ENCODE peak calls at places on chromosomes 2 and 18, in ten cellular contexts. K is heart right ventricle, Y is body of pancreas, M is mucosa of descending colon, C is stomach, Q is GM12865, Z is pancreas, U is AG09309, J is IMR-90, B is fibroblast of mammary gland. D is an unnamed sample.
A peak's percentile ranks its signal among the peaks of the same experiment; 100 is the strongest.

GRCh38 chr2:127576433-127577207 is 41.1 kb downstream of the MYO7B start:
- DNase-seq in K (peak; percentile 74), Y (no peak), M (peak; percentile 30), C (peak; percentile 19), Q (no peak), Z (no peak), U (peak; percentile 34), J (peak; percentile 56), B (peak; percentile 70), D (peak; percentile 39)

GRCh38 chr2:224545884-224546644 is 39.1 kb downstream of the CUL3 start:
- DNase-seq in K (no peak), Y (no peak), M (no peak), C (no peak), Q (peak; percentile 21), Z (no peak), U (no peak), J (peak; percentile 87), B (peak; percentile 64), D (no peak)

GRCh38 chr2:171049691-171050090 is 111.0 kb downstream of the TLK1 start:
- DNase-seq in K (no peak), Y (no peak), M (no peak), C (no peak), Q (no peak), Z (no peak), U (no peak), J (no peak), B (no peak), D (no peak)

GRCh38 chr2:8682719-8683667 is 1.1 kb downstream of the ID2 start:
- DNase-seq in K (no peak), Y (peak; percentile 44), M (peak; percentile 62), C (peak; percentile 45), Q (peak; percentile 51), Z (peak; percentile 37), U (no peak), J (peak; percentile 55), B (peak; percentile 49), D (peak; percentile 28)

GRCh38 chr2:7007846-7008741 is 90.9 kb downstream of the RNF144A start:
- DNase-seq in K (peak; percentile 93), Y (peak; percentile 90), M (peak; percentile 65), C (peak; percentile 83), Q (no peak), Z (peak; percentile 71), U (no peak), J (no peak), B (peak; percentile 98), D (peak; percentile 66)

GRCh38 chr18:22559414-22560282 is 141.9 kb upstream of the CTAGE1 start:
- DNase-seq in K (peak; percentile 79), Y (peak; percentile 63), M (peak; percentile 60), C (peak; percentile 57), Q (no peak), Z (peak; percentile 52), U (no peak), J (peak; percentile 59), B (peak; percentile 71), D (peak; percentile 85)

GRCh38 chr18:37270046-37270665 is 295.4 kb downstream of the CELF4 start:
- DNase-seq in K (peak; percentile 44), Y (peak; percentile 66), M (peak; percentile 36), C (peak; percentile 50), Q (peak; percentile 48), Z (peak; percentile 59), U (no peak), J (peak; percentile 52), B (peak; percentile 48), D (peak; percentile 58)

GRCh38 chr18:39946623-39947061 is 2008.4 kb upstream of the PIK3C3 start:
- DNase-seq in K (no peak), Y (peak; percentile 10), M (no peak), C (no peak), Q (no peak), Z (no peak), U (no peak), J (peak; percentile 76), B (peak; percentile 96), D (no peak)

GRCh38 chr18:77063256-77063655 is 69.3 kb downstream of the MBP start:
- DNase-seq in K (no peak), Y (no peak), M (peak; percentile 52), C (peak; percentile 45), Q (peak; percentile 92), Z (no peak), U (no peak), J (peak; percentile 67), B (peak; percentile 74), D (no peak)

GRCh38 chr2:33184026-33184425 is 237.3 kb downstream of the LTBP1 start:
- DNase-seq in K (no peak), Y (no peak), M (no peak), C (no peak), Q (no peak), Z (no peak), U (no peak), J (no peak), B (no peak), D (no peak)

GRCh38 chr2:18378020-18378653 is 182.3 kb downstream of the RDH14 start:
- DNase-seq in K (peak; percentile 9), Y (peak; percentile 45), M (no peak), C (no peak), Q (peak; percentile 37), Z (peak; percentile 41), U (no peak), J (peak; percentile 49), B (peak; percentile 52), D (no peak)

GRCh38 chr2:36478999-36479398 is 119.0 kb downstream of the FEZ2 start:
- DNase-seq in K (no peak), Y (no peak), M (no peak), C (no peak), Q (no peak), Z (no peak), U (no peak), J (no peak), B (no peak), D (no peak)

GRCh38 chr2:232568161-232568560 is 17.7 kb downstream of the EIF4E2 start:
- DNase-seq in K (peak; percentile 31), Y (no peak), M (no peak), C (no peak), Q (no peak), Z (no peak), U (peak; percentile 82), J (peak; percentile 84), B (peak; percentile 91), D (no peak)

GRCh38 chr2:20483496-20483895 is 36.6 kb downstream of the RHOB start:
- DNase-seq in K (no peak), Y (no peak), M (no peak), C (no peak), Q (no peak), Z (no peak), U (no peak), J (no peak), B (peak; percentile 27), D (no peak)

GRCh38 chr2:3960106-3960505 is 256.7 kb downstream of the DCDC2C start:
- DNase-seq in K (no peak), Y (no peak), M (no peak), C (no peak), Q (no peak), Z (no peak), U (no peak), J (no peak), B (no peak), D (no peak)

GRCh38 chr18:46477425-46478011 is 179.5 kb downstream of the LOXHD1 start:
- DNase-seq in K (no peak), Y (no peak), M (no peak), C (no peak), Q (no peak), Z (no peak), U (no peak), J (no peak), B (no peak), D (no peak)

DNA sequence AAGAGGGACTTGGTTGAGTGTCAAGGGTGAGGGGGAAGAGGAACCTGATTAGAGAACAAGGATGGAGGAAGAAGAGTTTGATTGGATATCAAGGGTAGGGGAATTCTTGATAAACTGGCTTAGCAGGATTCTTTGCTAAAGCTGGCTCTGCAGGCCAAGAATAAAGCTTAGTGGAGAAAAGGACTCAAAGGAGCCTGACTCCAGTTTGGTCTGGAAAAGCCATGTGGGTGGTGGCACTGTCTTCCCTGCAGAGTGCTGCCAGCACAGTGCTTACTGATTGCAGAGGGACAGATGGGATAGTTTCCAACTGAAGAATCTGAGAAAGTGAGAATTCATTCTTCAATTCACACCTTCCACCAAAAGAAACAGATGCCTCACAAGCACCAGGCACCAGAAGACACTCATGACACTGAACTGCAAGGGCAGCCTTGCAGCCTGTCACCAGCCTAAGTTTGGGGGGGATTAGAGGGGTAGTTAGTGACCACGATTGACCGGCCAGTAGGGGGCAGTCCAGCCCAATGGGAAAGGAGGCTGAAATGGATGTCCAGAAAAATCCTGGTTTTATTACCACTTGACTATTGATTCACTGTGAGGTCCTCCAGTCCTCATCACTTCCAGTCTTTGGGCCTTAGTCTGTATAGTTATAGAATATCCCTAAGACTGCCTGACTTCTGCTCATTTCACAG is 334.5 kb downstream of the SMAD2 start:
- DNase-seq in K (no peak), Y (no peak), M (peak; percentile 67), C (no peak), Q (peak; percentile 47), Z (no peak), U (no peak), J (no peak), B (peak; percentile 7), D (no peak)
- TF ChIP-seq CTCF in K (peak; percentile 17), Y (no peak), M (peak; percentile 45), C (no peak), Q (peak; percentile 68), Z (no peak), U (no peak), J (peak; percentile 29), B (peak; percentile 40), D (no peak)

GRCh38 chr2:25711641-25712369 is 38.4 kb upstream of the DTNB start:
- DNase-seq in K (no peak), Y (no peak), M (no peak), C (no peak), Q (no peak), Z (no peak), U (no peak), J (no peak), B (no peak), D (no peak)
- H3K4me3 ChIP-seq in K (no peak overlapping the region), Y (no peak overlapping the region), M (no peak overlapping the region), C (peak overlapping the region; percentile 23), Q (no peak overlapping the region), Z (no peak overlapping the region), U (no peak overlapping the region), J (no peak overlapping the region), B (no peak overlapping the region), D (no peak overlapping the region)

GRCh38 chr2:135603543-135603942 is 72.3 kb downstream of the R3HDM1 start:
- DNase-seq in K (no peak), Y (no peak), M (no peak), C (no peak), Q (no peak), Z (no peak), U (no peak), J (no peak), B (no peak), D (no peak)

DNA sequence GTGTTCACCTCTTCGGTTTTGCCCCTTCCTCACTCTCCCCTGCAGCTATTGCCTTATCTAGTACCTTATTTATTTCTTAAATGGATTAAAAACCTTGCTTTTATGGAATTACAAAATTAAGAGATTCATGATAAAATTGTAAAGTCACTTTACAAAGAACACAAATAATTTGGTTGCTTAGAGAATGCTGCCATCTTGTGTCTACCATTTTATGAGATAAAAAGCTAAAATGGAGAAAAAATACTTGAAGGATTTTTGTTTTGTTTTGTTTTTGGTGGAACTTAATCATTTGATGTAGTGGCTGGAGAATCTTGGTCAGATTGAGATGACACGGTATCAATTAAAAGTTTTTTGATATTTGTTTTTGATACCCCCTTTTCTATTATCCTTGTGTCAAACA is 69.6 kb downstream of the R3HDM1 start:
- DNase-seq in K (no peak), Y (no peak), M (no peak), C (no peak), Q (no peak), Z (no peak), U (no peak), J (peak; percentile 28), B (peak; percentile 29), D (no peak)
- TF ChIP-seq CTCF in K (peak; percentile 41), Y (peak; percentile 22), M (no peak), C (no peak), Q (no peak), Z (no peak), U (peak; percentile 13), J (peak; percentile 41), B (peak; percentile 3), D (no peak)

GRCh38 chr2:241357531-241357930 is 1.4 kb downstream of the FARP2 start:
- DNase-seq in K (no peak), Y (no peak), M (no peak), C (no peak), Q (peak; percentile 20), Z (no peak), U (no peak), J (no peak), B (no peak), D (no peak)
- H3K4me3 ChIP-seq in K (peak overlapping the region; percentile 81), Y (no peak overlapping the region), M (no peak overlapping the region), C (peak overlapping the region; percentile 70), Q (peak overlapping the region; percentile 66), Z (no peak overlapping the region), U (peak overlapping the region; percentile 92), J (no peak overlapping the region), B (no peak overlapping the region), D (no peak overlapping the region)